ENCODE peak calls at places on chromosome 22, in seven cellular contexts. E is stimulated activated CD8-positive, alpha-beta memory T cell treated with anti-CD3 and anti-CD28 coated beads, Interleukin-15, amount 100 ng/mL, for 24 hours; V is NCI-H748 treated with DMSO at 0.1 percent for 48 hours; H is myocyte; L is head of caudate nucleus; S is cardiac muscle cell; K is GM10248. M is an unnamed sample.

GRCh38 chr22:36383110-36383581 is 4.6 kb downstream of the MYH9 start:
- DNase-seq in E (no peak), V (no peak), H (peak), L (no peak), S (peak), K (peak), M (peak)

GRCh38 chr22:48944756-48945620 is 882.7 kb downstream of the BRD1 start:
- DNase-seq in E (no peak), V (no peak), H (no peak), L (no peak), S (no peak), K (no peak), M (no peak)

GRCh38 chr22:37229012-37229804 is 14.9 kb downstream of the RAC2 start:
- DNase-seq in E (no peak), V (no peak), H (peak), L (no peak), S (peak), K (no peak), M (no peak)

GRCh38 chr22:29306175-29306829 is at the start of gene GAS2L1:
- DNase-seq in E (no peak), V (no peak), H (peak), L (peak), S (peak), K (peak), M (peak)

GRCh38 chr22:17120281-17120680 is 879 bp downstream of the TMEM121B start:
- DNase-seq in E (no peak), V (no peak), H (peak), L (no peak), S (peak), K (peak), M (no peak)

GRCh38 chr22:38802671-38803121 is 8.8 kb upstream of the DNAL4 start:
- DNase-seq in E (no peak), V (no peak), H (peak), L (peak), S (peak), K (no peak), M (no peak)

GRCh38 chr22:20186183-20186870 is 35.5 kb upstream of the CCDC188 start:
- DNase-seq in E (no peak), V (no peak), H (no peak), L (no peak), S (no peak), K (no peak), M (no peak)

GRCh38 chr22:42937164-42937854 is 77.6 kb downstream of the PACSIN2 start:
- DNase-seq in E (no peak), V (no peak), H (peak), L (no peak), S (peak), K (peak), M (no peak)

GRCh38 chr22:26513852-26514251 is 1.6 kb upstream of the TFIP11 start:
- DNase-seq in E (no peak), V (no peak), H (no peak), L (no peak), S (no peak), K (no peak), M (no peak)

GRCh38 chr22:41699264-41700104 is at the start of gene MEI1:
- DNase-seq in E (peak), V (no peak), H (peak), L (peak), S (peak), K (peak), M (peak)

GRCh38 chr22:30435674-30436126 is 10.1 kb downstream of the MTFP1 start:
- DNase-seq in E (peak), V (no peak), H (no peak), L (no peak), S (no peak), K (no peak), M (peak)

GRCh38 chr22:22201185-22201924 is 43.2 kb upstream of the VPREB1 start:
- DNase-seq in E (no peak), V (no peak), H (peak), L (no peak), S (no peak), K (peak), M (no peak)

GRCh38 chr22:37235897-37236607 is 8.0 kb downstream of the RAC2 start:
- DNase-seq in E (no peak), V (no peak), H (no peak), L (no peak), S (no peak), K (no peak), M (no peak)

GRCh38 chr22:25160120-25160996 is 39.3 kb upstream of the CRYBB3 start:
- DNase-seq in E (no peak), V (no peak), H (no peak), L (no peak), S (no peak), K (no peak), M (no peak)

GRCh38 chr22:49971232-49972162 is 10.9 kb downstream of the PIM3 start:
- DNase-seq in E (no peak), V (no peak), H (peak), L (peak), S (peak), K (peak), M (no peak)

GRCh38 chr22:27437570-27437969 is 364.0 kb downstream of the MN1 start:
- DNase-seq in E (no peak), V (no peak), H (no peak), L (no peak), S (no peak), K (no peak), M (no peak)

GRCh38 chr22:22463855-22464540 is 44.5 kb downstream of the ZNF280B start:
- DNase-seq in E (no peak), V (peak), H (peak), L (peak), S (peak), K (peak), M (peak)